ENCODE peak calls at places on chromosome 13, in five cellular contexts. T is heart left ventricle, W is HCT116, E is uterus, H is lung. C is an unnamed sample. For H3K36me3, the result is how much of the 10 kb centered on the place peaks cover.

GRCh38 chr13:79338343-79338742 is 67.7 kb downstream of the RBM26 start:
- DNase-seq in T (no peak), W (no peak), E (no peak), H (no peak), C (no peak)

GRCh38 chr13:46389985-46390384 is 2.9 kb upstream of the RUBCNL start:
- DNase-seq in T (peak), W (no peak), E (no peak), H (no peak), C (no peak)

GRCh38 chr13:30608364-30608763 is 9.4 kb upstream of the USPL1 start:
- DNase-seq in T (no peak), W (no peak), E (no peak), H (no peak), C (no peak)

GRCh38 chr13:75170321-75170720 is 311.6 kb downstream of the TBC1D4 start:
- DNase-seq in T (no peak), W (no peak), E (no peak), H (no peak), C (no peak)

GRCh38 chr13:24540236-24541126 is 27.9 kb upstream of the PARP4 start:
- DNase-seq in T (no peak), W (no peak), E (no peak), H (no peak), C (no peak)

GRCh38 chr13:79492313-79492798 is 11.4 kb downstream of the NDFIP2 start:
- DNase-seq in T (no peak), W (no peak), E (no peak), H (no peak), C (no peak)

GRCh38 chr13:106650690-106651205 is 82.8 kb upstream of the ARGLU1 start:
- DNase-seq in T (no peak), W (no peak), E (no peak), H (no peak), C (no peak)

GRCh38 chr13:28585557-28585956 is 73.4 kb upstream of the POMP start:
- DNase-seq in T (no peak), W (no peak), E (no peak), H (no peak), C (no peak)

GRCh38 chr13:105773887-105774538 is 761.4 kb downstream of the EFNB2 start:
- DNase-seq in T (no peak), W (peak), E (no peak), H (no peak), C (no peak)

GRCh38 chr13:47990427-47990826 is 10.6 kb downstream of the SUCLA2 start:
- DNase-seq in T (no peak), W (no peak), E (no peak), H (no peak), C (no peak)

GRCh38 chr13:105327727-105328126 is 1207.7 kb downstream of the EFNB2 start:
- DNase-seq in T (no peak), W (no peak), E (no peak), H (no peak), C (no peak)

GRCh38 chr13:48411281-48412099 is 1.4 kb downstream of the LPAR6 start:
- DNase-seq in T (no peak), W (no peak), E (no peak), H (no peak), C (no peak)

GRCh38 chr13:29578300-29579048 is 17.0 kb downstream of the SLC7A1 start:
- DNase-seq in T (no peak), W (no peak), E (no peak), H (no peak), C (no peak)

GRCh38 chr13:46633416-46633815 is 80.4 kb downstream of the LRCH1 start:
- DNase-seq in T (no peak), W (no peak), E (no peak), H (no peak), C (no peak)

GRCh38 chr13:47188802-47189201 is 291.9 kb upstream of the HTR2A start:
- DNase-seq in T (no peak), W (no peak), E (no peak), H (no peak), C (no peak)

GRCh38 chr13:108597943-108598342 is 31.5 kb upstream of the MYO16 start:
- DNase-seq in T (no peak), W (no peak), E (no peak), H (no peak), C (no peak)

GRCh38 chr13:33637978-33638743 is 179.8 kb upstream of the RFC3 start:
- DNase-seq in T (no peak), W (no peak), E (no peak), H (no peak), C (no peak)

GRCh38 chr13:21813844-21814243 is 143.0 kb downstream of the FGF9 start:
- DNase-seq in T (no peak), W (no peak), E (no peak), H (no peak), C (no peak)

GRCh38 chr13:91456837-91457236 is 58.4 kb downstream of the GPC5 start:
- DNase-seq in T (no peak), W (no peak), E (no peak), H (no peak), C (no peak)

GRCh38 chr13:51832471-51833152 is 12.4 kb downstream of the TMEM272 start:
- DNase-seq in T (peak), W (no peak), E (no peak), H (no peak), C (no peak)

GRCh38 chr13:94548382-94549240 is 47.3 kb downstream of the TGDS start:
- DNase-seq in T (peak), W (peak), E (peak), H (no peak), C (peak)

GRCh38 chr13:100883453-100883852 is 208.9 kb upstream of the TMTC4 start:
- DNase-seq in T (no peak), W (no peak), E (no peak), H (no peak), C (no peak)

GRCh38 chr13:50894042-50894441 is 15.5 kb upstream of the RNASEH2B start:
- DNase-seq in T (no peak), W (no peak), E (no peak), H (no peak), C (no peak)

GRCh38 chr13:99601535-99601934 is 100.3 kb downstream of the TM9SF2 start:
- DNase-seq in T (no peak), W (no peak), E (no peak), H (no peak), C (no peak)

GRCh38 chr13:77351326-77351725 is 24.4 kb upstream of the MYCBP2 start:
- DNase-seq in T (no peak), W (no peak), E (no peak), H (no peak), C (no peak)

DNA sequence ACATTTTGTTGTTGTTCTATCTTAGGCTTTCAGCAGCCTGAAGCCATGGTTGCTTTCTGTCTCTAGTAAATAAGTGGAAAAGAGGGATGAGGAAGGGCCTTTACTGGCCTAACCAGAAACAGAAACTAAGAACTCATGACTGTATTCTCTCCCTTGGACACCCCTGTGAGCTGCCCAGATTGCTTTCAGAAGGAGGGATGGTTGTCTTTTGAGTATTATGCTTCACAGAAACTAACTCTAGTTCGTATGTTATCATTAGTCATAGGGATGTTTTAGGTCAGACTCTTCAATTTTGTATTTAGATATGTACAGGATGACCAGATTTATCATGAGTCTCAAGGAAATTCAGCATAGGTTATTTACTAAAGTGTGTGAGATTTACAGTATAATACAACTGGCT is 17.5 kb downstream of the BORA start:
- DNase-seq in T (no peak), W (no peak), E (no peak), H (no peak), C (no peak)
- H3K36me3 ChIP-seq in T (half or more), W (under half), E (under half), H (under half), C (under half)

GRCh38 chr13:39876258-39876657 is 220.8 kb downstream of the COG6 start:
- DNase-seq in T (no peak), W (no peak), E (no peak), H (no peak), C (no peak)

GRCh38 chr13:39875583-39875982 is 220.1 kb downstream of the COG6 start:
- DNase-seq in T (no peak), W (no peak), E (no peak), H (no peak), C (no peak)

GRCh38 chr13:39877134-39877533 is 221.7 kb downstream of the COG6 start:
- DNase-seq in T (no peak), W (no peak), E (no peak), H (no peak), C (no peak)

GRCh38 chr13:39875111-39875510 is 219.6 kb downstream of the COG6 start:
- DNase-seq in T (no peak), W (no peak), E (no peak), H (no peak), C (no peak)

DNA sequence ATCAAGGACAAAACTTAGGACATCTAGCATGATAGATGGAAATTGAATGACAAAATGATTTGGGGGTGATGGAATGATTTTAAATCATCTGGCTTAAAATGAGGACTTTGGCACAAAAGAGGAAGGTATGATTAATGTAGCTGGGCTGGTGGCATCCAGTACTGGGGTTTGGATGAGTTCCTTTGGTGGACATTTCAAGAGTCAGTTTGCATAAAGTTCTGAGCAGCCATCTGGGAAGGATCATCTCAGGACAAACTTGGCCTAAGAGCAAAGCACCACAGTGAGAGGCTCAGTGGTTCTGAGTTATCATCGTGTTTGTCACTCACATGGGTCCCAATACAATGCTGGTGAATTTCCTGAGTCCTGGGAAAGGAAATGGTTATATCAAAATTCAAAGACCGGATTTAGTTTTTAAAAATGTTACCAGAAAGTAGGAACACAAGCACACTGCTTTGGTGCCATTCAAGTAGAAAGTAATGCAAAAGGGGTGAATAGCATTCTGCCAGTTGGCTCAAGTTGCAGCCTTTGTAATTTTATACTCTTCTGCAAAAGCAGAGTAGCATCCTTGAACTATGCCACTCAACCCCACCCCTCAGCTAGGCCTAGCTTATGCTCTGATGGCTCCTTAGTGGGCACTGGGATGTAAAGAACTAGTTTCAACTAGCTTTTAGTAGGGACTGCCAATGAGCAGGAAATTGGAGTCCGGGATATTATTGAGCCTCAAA is 219.0 kb downstream of the COG6 start:
- DNase-seq in T (no peak), W (no peak), E (no peak), H (no peak), C (no peak)
- H3K27ac ChIP-seq in T (no peak), W (no peak), E (no peak), H (no peak), C (no peak)

GRCh38 chr13:31699650-31700049 is 39.7 kb upstream of the RXFP2 start:
- DNase-seq in T (no peak), W (no peak), E (no peak), H (no peak), C (no peak)
- TF ChIP-seq CTCF in T (no peak), W (peak), E (no peak), H (no peak), C (no peak)

DNA sequence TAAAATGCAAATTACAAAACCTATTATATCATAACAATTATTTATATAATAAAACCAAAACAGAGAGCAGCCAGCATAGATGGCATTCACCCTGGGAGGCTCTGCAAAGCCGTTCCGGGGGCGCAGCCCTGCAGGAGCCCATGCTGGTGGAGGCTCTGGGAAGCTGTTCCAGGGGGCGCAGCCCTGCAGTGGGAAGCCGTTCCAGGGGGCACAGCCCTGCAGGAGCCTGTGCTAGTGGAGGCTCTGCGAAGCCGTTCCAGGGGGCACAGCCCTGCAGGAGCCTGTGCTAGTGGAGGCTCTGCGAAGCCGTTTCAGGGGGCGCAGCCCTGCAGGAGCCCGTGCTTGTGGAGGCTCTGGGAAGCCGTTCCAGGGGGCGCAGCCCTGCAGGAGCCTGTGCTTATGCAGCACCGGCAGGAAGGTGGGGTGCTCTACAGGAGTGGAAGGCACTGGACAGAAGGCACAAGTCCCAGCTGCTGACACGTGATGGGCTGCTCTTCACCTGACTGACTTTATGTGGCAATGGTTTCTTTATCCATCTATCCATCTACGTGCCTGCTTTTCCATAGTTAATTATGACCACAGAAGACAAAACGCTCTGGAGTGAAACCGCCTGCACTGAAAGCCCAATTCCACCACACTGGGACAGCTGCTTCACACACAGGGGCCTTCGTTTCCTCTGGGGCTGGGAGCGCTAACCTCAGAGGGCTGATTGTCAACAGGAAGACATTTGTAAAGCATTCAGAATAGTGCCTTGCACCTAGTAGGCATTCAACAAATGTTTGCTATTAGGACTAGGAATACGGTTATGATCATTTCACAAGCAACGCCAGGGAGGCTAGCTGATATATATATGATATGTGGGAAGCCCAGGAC is 23.7 kb downstream of the PCID2 start:
- DNase-seq in T (no peak), W (no peak), E (no peak), H (no peak), C (no peak)
- H3K36me3 ChIP-seq in T (half or more), W (under half), E (under half), H (under half), C (under half)

GRCh38 chr13:34747507-34747906 is 194.6 kb upstream of the NBEA start:
- DNase-seq in T (no peak), W (no peak), E (no peak), H (no peak), C (no peak)
- H3K27ac ChIP-seq in T (peak), W (no peak), E (peak), H (peak), C (peak)

GRCh38 chr13:26500618-26501320 is 56.7 kb upstream of the WASF3 start:
- DNase-seq in T (no peak), W (no peak), E (no peak), H (no peak), C (no peak)

GRCh38 chr13:26499209-26499601 is 58.3 kb upstream of the WASF3 start:
- DNase-seq in T (no peak), W (no peak), E (no peak), H (no peak), C (no peak)

GRCh38 chr13:26503826-26504594 is 53.5 kb upstream of the WASF3 start:
- DNase-seq in T (no peak), W (no peak), E (no peak), H (no peak), C (no peak)

GRCh38 chr13:26498524-26499208 is 58.8 kb upstream of the WASF3 start:
- DNase-seq in T (no peak), W (no peak), E (no peak), H (no peak), C (no peak)

GRCh38 chr13:26502826-26503225 is 54.7 kb upstream of the WASF3 start:
- DNase-seq in T (peak), W (no peak), E (no peak), H (no peak), C (no peak)
- TF ChIP-seq CTCF in T (peak), W (no peak), E (no peak), H (no peak), C (no peak)

GRCh38 chr13:26619321-26619720 is 61.8 kb downstream of the WASF3 start:
- DNase-seq in T (no peak), W (no peak), E (no peak), H (no peak), C (no peak)
- H3K36me3 ChIP-seq in T (under half), W (under half), E (under half), H (under half), C (under half)

DNA sequence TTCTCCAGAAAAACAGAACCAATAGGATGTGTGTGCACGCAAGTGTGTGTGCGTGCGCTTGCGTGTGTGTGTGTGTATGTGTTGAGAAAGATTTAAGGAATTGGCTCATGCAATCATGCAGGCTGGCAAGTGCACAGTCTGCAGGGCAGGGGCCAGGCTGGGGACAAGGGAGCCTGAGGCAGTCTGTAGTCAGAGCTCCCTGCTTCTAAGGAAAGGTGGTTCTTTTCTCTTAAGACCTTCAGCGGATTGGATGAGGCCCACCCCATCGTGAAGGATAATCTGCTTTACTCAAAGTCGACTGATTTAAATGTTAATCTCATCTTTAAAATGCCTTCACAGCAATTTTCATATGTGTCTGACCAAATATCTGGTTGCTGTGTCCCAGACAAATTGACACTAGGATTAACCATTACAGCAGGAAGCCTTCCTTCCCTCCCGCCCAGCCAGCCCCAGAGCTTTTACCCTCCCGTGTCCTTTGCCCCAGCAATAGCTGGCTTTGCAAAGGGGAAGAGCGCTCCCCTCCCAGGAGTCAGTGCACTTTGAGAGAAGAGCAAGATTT is 15.0 kb upstream of the NAXD start:
- DNase-seq in T (no peak), W (no peak), E (no peak), H (no peak), C (no peak)
- H3K27ac ChIP-seq in T (no peak), W (no peak), E (no peak), H (no peak), C (no peak)

GRCh38 chr13:93227906-93228801 is 1.5 kb downstream of the GPC6 start:
- DNase-seq in T (peak), W (no peak), E (peak), H (no peak), C (peak)
- TF ChIP-seq CTCF in T (peak), W (no peak), E (peak), H (no peak), C (no peak)

C was measured in pancreas.